ENCODE peak calls at places on chromosomes 2 and 18, in five cellular contexts. C is GM12878, E is H1, I is A549, S is endothelial cell of umbilical vein. P is an unnamed sample.
A peak's percentile ranks its signal among the peaks of the same experiment; 100 is the strongest.

GRCh38 chr2:231926180-231926741 is at the start of gene NPPC:
- DNase-seq in C (no peak), E (peak; percentile 84), I (peak; percentile 46), S (peak; percentile 55), P (peak; percentile 72)

GRCh38 chr2:161990741-161991140 is 83.3 kb downstream of the DPP4 start:
- DNase-seq in C (no peak), E (no peak), I (no peak), S (no peak), P (peak; percentile 55)

GRCh38 chr2:208072250-208072892 is 47.0 kb upstream of the PLEKHM3 start:
- DNase-seq in C (peak; percentile 19), E (peak; percentile 86), I (peak; percentile 54), S (peak; percentile 77), P (peak; percentile 83)

GRCh38 chr2:240107386-240107785 is 28.7 kb downstream of the COPS9 start:
- DNase-seq in C (no peak), E (no peak), I (no peak), S (no peak), P (no peak)

GRCh38 chr18:77872166-77872565 is 622.5 kb downstream of the GALR1 start:
- DNase-seq in C (no peak), E (no peak), I (no peak), S (no peak), P (no peak)

GRCh38 chr2:74004212-74005182 is 19.8 kb downstream of the TET3 start:
- DNase-seq in C (no peak), E (no peak), I (no peak), S (no peak), P (no peak)

GRCh38 chr18:5196253-5197031 is 615 bp downstream of the AKAIN1 start:
- DNase-seq in C (no peak), E (peak; percentile 59), I (no peak), S (no peak), P (no peak)

GRCh38 chr2:217723078-217723477 is 279.7 kb downstream of the TNS1 start:
- DNase-seq in C (no peak), E (no peak), I (no peak), S (no peak), P (no peak)

GRCh38 chr2:72988726-72989273 is 71.5 kb downstream of the EMX1 start:
- DNase-seq in C (no peak), E (peak; percentile 32), I (no peak), S (no peak), P (no peak)

GRCh38 chr2:190765386-190766173 is 115.0 kb upstream of the GLS start:
- DNase-seq in C (no peak), E (no peak), I (no peak), S (no peak), P (no peak)

GRCh38 chr2:85875613-85876012 is 13.2 kb downstream of the ST3GAL5 start:
- DNase-seq in C (no peak), E (no peak), I (no peak), S (no peak), P (no peak)

GRCh38 chr2:69272803-69273471 is 114.1 kb downstream of the GFPT1 start:
- DNase-seq in C (no peak), E (no peak), I (no peak), S (peak; percentile 35), P (peak; percentile 77)

GRCh38 chr2:232315049-232315922 is 63.3 kb upstream of the ALPP start:
- DNase-seq in C (peak; percentile 63), E (no peak), I (no peak), S (peak; percentile 83), P (peak; percentile 99)

GRCh38 chr18:10215444-10215843 is 239.0 kb upstream of the APCDD1 start:
- DNase-seq in C (no peak), E (no peak), I (no peak), S (no peak), P (no peak)

GRCh38 chr2:157839162-157839801 is 36.8 kb downstream of the ACVR1 start:
- DNase-seq in C (no peak), E (peak; percentile 63), I (no peak), S (peak; percentile 48), P (no peak)

GRCh38 chr18:35526476-35527120 is 28.8 kb upstream of the INO80C start:
- DNase-seq in C (no peak), E (no peak), I (no peak), S (no peak), P (peak; percentile 60)

GRCh38 chr2:88283886-88284511 is 113.9 kb downstream of the THNSL2 start:
- DNase-seq in C (no peak), E (peak; percentile 47), I (no peak), S (no peak), P (no peak)

GRCh38 chr2:226583715-226584114 is 215.9 kb downstream of the IRS1 start:
- DNase-seq in C (no peak), E (no peak), I (peak; percentile 33), S (peak; percentile 60), P (no peak)

GRCh38 chr18:51614033-51614432 is 416.6 kb upstream of the MEX3C start:
- DNase-seq in C (no peak), E (no peak), I (peak; percentile 55), S (no peak), P (no peak)

GRCh38 chr18:51617167-51617566 is 419.7 kb upstream of the MEX3C start:
- DNase-seq in C (no peak), E (no peak), I (peak; percentile 40), S (no peak), P (no peak)

GRCh38 chr18:51617572-51618260 is 420.2 kb upstream of the MEX3C start:
- DNase-seq in C (no peak), E (no peak), I (peak; percentile 15), S (no peak), P (no peak)

GRCh38 chr18:51611326-51611725 is 413.8 kb upstream of the MEX3C start:
- DNase-seq in C (no peak), E (no peak), I (no peak), S (no peak), P (no peak)

DNA sequence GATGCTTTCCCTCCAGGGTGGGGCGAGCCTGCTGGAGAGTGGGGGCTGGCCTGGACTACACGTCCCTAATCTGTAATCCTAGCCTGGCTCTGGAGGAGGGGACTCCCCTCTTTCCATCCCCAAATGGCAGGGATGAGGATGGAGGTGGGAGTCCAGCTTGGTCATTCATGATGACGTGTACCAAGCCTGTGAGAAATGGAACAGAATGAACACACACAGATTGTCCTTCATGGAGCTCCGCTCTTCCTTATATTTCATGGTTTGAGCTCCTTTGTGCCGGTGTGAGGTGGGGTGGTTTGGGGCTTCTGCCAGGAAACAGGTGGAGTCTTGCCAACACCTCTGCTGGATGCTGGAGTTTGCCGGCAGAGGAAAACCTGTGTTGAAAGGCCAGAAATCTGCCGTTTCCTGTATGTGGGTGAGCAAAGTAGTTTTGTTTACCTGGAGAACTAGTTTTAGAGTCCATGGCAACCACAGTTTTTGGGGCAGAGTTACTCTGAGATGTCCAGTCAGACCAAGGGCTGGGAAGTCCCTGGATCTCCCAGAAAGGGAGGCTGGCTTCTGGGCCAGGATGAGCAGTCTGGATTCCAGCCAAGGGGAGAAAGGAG is 417.6 kb upstream of the MEX3C start:
- DNase-seq in C (no peak), E (no peak), I (peak; percentile 13), S (no peak), P (no peak)
- TF ChIP-seq MAX in C (no peak), E (no peak), I (no peak), S (no peak), P (no peak)

DNA sequence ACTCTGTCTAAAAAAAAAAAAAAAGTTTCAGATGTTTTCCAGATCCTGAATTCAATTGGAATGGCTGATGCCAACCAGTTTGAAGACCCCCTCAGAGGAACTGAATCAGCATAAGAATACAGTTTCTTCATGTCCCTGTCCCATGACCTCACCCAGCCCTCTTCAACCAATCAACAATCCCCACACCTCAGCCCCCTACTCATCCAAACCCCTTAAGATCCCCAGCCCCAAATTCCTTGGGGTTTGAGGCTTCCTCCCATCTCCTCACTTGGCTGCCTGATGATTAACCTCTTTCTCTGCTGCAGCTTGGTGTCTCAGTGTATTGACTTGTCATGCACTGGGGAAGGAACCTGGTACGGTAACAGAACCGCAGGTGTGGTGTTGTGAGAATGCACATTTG is 97.6 kb upstream of the CABLES1 start:
- DNase-seq in C (no peak), E (no peak), I (no peak), S (no peak), P (no peak)
- TF ChIP-seq POLR2A in C (no peak), E (no peak), I (no peak), S (no peak), P (no peak)

DNA sequence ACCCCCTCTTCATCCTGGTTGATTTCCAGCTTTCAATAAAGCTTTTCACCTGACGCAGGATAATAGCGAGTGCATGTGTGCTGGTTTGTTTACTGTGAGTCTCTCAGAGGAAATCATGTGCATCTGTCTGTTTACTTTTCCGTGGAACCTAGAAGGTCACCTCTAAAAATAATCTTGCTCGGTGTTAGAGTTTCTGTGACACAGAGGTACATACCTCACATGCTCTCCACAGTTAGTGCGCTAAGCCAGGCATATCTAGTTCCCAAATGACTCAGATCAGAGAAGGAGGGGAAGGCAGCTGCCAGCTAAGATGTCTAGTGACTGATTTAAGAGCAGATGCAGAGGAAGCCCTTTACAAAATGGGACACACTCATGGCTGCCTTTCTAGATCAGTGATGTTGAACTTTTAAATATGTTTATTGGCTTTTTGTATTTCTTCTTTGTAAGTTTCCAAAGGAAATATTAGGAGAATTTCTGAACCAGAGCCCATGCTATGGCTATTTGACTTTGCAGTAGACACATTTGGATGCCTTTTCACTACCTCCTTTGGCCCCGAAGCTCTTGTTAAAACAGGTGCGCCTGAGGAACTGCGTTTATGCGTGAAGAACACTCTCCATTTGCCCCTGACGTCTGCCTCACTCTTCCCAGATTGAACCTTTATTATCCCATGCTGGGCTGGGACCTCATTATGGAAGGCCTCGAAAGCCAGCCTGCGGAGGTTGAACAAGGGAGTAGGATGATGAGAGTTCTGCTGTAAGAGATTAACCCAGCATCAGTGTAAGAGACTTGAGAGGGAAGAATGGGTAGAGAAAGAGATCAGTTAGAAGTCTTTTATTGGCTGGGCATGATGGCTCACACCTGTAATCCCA is 145.6 kb downstream of the FAM161A start:
- DNase-seq in C (peak; percentile 92), E (peak; percentile 32), I (peak; percentile 57), S (no peak), P (no peak)
- TF ChIP-seq MAX in C (no peak), E (no peak), I (no peak), S (no peak), P (no peak)

GRCh38 chr2:20451761-20452499 is 5.1 kb downstream of the RHOB start:
- DNase-seq in C (no peak), E (no peak), I (no peak), S (peak; percentile 91), P (no peak)

GRCh38 chr2:20449501-20450200 is 2.8 kb downstream of the RHOB start:
- DNase-seq in C (no peak), E (no peak), I (peak; percentile 49), S (peak; percentile 69), P (no peak)

GRCh38 chr2:20448246-20449046 is 1.6 kb downstream of the RHOB start:
- DNase-seq in C (no peak), E (no peak), I (peak; percentile 32), S (no peak), P (no peak)

GRCh38 chr2:20451346-20451745 is 4.5 kb downstream of the RHOB start:
- DNase-seq in C (no peak), E (no peak), I (no peak), S (peak; percentile 91), P (no peak)

GRCh38 chr2:20450201-20451108 is 3.6 kb downstream of the RHOB start:
- DNase-seq in C (no peak), E (peak; percentile 47), I (no peak), S (peak; percentile 96), P (no peak)
- TF ChIP-seq POLR2A in C (no peak), E (no peak), I (no peak), S (peak; percentile 97), P (no peak)

GRCh38 chr2:48707466-48707865 is 48.1 kb downstream of the LHCGR start:
- DNase-seq in C (no peak), E (no peak), I (no peak), S (no peak), P (no peak)
- TF ChIP-seq MAX in C (no peak), E (no peak), I (no peak), S (no peak), P (no peak)